ENCODE peak calls at places on chromosomes 1 and 21, in seven cellular contexts. G is CD4-positive, alpha-beta T cell; D is A549; E is CD8-positive, alpha-beta T cell; C is PC-3; S is ovary; X is adipocyte. T is an unnamed sample. For H3K9me3, the result is how much of the 10 kb centered on the place peaks cover.

GRCh38 chr1:31042656-31043055 is 22.9 kb downstream of the PUM1 start:
- DNase-seq in G (no peak), D (no peak), E (no peak), C (no peak), S (no peak), X (no peak), T (no peak)

GRCh38 chr21:38671716-38672115 is 134.0 kb upstream of the ETS2 start:
- DNase-seq in G (no peak), D (no peak), E (no peak), C (no peak), S (no peak), X (peak), T (no peak)

GRCh38 chr1:99548924-99549605 is 96.8 kb upstream of the PALMD start:
- DNase-seq in G (no peak), D (no peak), E (no peak), C (no peak), S (no peak), X (no peak), T (no peak)

GRCh38 chr1:143661418-143662120 is 310.2 kb downstream of the FAM72C start:
- DNase-seq in G (no peak), D (no peak), E (no peak), C (no peak), S (no peak), X (no peak), T (no peak)

GRCh38 chr1:8241417-8242014 is 76.4 kb upstream of the SLC45A1 start:
- DNase-seq in G (no peak), D (no peak), E (no peak), C (peak), S (no peak), X (no peak), T (no peak)

GRCh38 chr1:159170639-159171038 is 776 bp upstream of the CADM3 start:
- DNase-seq in G (no peak), D (no peak), E (no peak), C (no peak), S (no peak), X (no peak), T (no peak)

GRCh38 chr1:229433364-229434004 is 410 bp downstream of the ACTA1 start:
- DNase-seq in G (no peak), D (no peak), E (no peak), C (no peak), S (no peak), X (no peak), T (no peak)

GRCh38 chr1:13461977-13462376 is 51.7 kb downstream of the PRAMEF20 start:
- DNase-seq in G (no peak), D (no peak), E (no peak), C (peak), S (no peak), X (no peak), T (no peak)

GRCh38 chr1:154629160-154630073 is 21.4 kb upstream of the ADAR start:
- DNase-seq in G (no peak), D (no peak), E (no peak), C (no peak), S (no peak), X (no peak), T (no peak)

DNA sequence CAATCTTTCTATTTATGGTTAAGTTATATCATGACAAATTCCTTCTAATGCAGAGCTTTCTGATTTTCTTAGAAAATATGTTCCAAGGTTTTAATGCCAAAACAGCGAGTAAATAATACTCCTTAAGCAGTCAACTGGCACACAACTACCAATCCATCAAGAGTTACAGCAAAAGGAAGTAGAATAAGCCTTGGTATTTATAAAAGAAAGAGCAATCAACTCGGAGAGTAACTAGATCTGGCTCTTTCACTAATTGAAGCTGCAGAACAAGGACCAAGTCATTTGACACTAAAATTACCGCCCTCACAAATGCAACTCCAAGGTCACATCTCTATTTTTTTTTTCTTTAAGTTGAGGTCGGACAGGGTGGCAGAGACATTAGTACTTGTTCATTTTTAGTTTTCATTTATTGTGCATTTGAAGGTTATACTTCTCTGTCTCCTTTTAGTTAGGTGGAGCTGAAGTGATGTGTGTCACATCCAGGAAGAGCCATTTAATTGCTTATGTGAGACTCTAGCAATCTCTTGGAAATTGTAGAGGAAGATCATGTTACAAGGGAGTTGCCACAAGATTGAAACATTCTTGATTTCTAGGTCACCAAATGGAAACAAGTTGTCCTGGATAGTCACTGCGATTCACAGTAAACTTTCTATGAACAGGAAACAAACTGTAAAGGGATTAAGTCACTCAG is 138.0 kb upstream of the ADAMTS5 start:
- DNase-seq in G (no peak), D (no peak), E (no peak), C (peak), S (no peak), X (peak), T (no peak)
- H3K9me3 ChIP-seq in G (under half), D (under half), E (under half), C (under half), S (under half), X (under half), T (under half)

DNA sequence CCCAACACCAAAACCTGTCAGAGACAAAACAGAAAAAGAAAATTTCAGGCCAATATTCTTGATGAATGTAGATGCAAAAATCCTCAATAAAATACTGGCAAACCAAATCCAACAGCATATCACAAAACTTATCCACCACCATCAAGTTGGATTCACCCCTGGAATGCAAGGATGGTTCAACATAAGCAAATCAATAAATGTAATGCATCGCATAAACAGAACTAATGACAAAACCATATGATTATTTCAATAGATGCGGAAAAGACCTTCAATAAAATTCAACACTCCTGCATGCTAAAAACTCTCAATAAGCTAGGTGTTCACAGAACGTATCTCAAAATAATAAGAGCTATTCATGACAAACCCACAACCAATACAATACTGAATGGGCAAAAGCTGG is 3.8 kb upstream of the OR2L5 start:
- DNase-seq in G (no peak), D (no peak), E (no peak), C (no peak), S (no peak), X (no peak), T (no peak)
- H3K9me3 ChIP-seq in G (under half), D (under half), E (under half), C (under half), S (under half), X (under half), T (under half)

GRCh38 chr1:62476525-62477219 is 39.8 kb downstream of the USP1 start:
- DNase-seq in G (no peak), D (no peak), E (no peak), C (no peak), S (no peak), X (no peak), T (no peak)
- H3K9me3 ChIP-seq in G (under half), D (under half), E (under half), C (under half), S (under half), X (under half), T (under half)

DNA sequence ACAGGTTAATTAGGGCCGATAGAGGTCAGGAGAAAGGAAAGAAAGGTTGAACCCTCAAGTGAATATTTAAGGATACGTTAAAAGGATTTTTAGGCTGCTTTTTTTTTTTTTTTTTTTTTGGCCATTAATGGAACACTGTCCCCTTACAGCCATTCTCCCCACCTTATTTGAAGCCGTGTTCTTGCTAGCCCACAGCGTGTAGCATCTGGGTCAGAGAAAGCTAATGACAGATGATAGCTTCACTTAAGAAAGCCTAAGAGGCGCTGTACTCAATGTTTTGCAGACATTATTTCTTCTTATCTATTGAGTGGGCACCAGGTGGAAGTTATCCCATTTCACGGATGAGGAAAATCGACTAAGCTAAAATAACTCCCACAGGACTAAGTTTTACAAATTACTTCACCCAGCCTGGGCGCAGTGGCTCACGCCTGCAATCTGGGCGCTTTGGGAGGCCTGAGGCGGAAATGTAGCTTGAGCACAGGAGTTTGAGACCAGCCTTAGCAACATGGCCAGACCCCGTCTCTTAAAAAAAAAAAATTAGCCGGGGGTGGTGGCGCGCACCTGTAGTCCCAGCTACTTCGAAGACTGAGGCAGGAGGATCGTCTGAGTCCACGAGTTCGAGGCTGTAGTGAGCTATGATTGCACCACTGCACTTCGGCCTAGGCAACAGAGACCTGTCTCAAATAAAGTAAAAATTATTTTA is 967 bp upstream of the PHTF1 start:
- DNase-seq in G (no peak), D (no peak), E (no peak), C (no peak), S (no peak), X (no peak), T (no peak)
- H3K9me3 ChIP-seq in G (under half), D (under half), E (under half), C (under half), S (under half), X (under half), T (under half)

DNA sequence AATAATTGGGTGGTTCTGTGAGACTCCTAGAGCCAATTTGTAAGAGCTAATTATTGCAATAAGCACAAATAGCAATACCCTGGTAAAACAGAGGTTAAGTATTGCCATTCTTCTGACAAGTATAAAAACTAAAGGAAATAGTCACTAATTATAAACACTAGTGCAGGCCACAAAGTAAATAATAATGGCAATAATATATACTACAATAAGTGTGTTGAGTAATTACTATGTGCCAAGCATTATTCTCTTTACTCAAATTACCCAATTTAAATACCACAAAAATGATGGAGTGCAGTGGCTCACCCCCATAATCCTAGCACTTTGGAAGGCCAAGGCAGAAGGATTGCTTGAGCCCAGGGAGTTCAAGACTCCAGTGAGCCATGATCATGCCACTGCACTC is 15.3 kb downstream of the ZMYM6 start:
- DNase-seq in G (no peak), D (no peak), E (no peak), C (no peak), S (no peak), X (no peak), T (no peak)
- H3K9me3 ChIP-seq in G (under half), D (under half), E (under half), C (under half), S (under half), X (under half), T (under half)

DNA sequence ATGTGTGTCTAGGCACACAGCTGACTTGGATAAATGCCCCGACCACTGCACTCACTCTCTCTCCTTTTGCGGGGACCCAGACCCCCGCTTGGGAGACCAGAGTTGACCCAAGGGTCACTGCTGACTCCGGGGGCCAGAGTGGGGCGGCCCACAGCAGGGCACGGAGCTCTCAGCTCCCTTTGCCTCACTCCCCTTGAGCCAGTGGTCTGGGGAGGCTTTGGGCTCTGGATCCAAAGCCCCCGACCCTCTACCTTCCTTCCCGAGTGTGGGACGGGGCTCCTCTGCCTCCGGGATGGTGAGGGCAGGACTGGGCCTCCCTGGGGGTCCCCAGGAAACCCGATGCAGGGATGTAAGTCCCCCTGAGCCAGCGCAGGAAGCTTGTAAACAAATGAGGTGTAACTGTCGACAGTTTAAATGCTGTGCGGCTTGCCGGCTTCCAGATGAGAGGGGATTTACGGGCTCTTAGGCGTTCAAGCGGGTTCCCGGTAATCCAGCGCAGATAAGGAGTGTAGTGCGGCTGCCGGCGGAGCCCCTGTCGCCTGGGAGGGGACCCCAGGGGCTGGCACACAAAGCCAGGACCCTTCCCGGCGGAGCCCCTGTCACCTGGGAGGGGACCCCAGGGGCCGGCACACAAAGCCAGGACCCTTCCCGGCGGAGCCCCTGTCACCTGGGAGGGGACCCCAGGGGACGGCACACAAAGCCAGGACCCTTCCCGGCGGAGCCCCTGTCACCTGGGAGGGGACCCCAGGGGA is 7.4 kb downstream of the ACTRT2 start:
- DNase-seq in G (no peak), D (no peak), E (no peak), C (no peak), S (no peak), X (no peak), T (no peak)
- H3K9me3 ChIP-seq in G (under half), D (under half), E (under half), C (under half), S (under half), X (under half), T (under half)

GRCh38 chr21:26519142-26519541 is 53.9 kb downstream of the CYYR1 start:
- DNase-seq in G (no peak), D (no peak), E (no peak), C (peak), S (no peak), X (no peak), T (no peak)
- H3K9me3 ChIP-seq in G (under half), D (under half), E (under half), C (under half), S (under half), X (under half), T (under half)